ENCODE peak calls at places on chromosome 12, in four cellular contexts. S is pancreas, G is keratinocyte, Y is neuronal stem cell. B is an unnamed sample.

GRCh38 chr12:105278043-105278697 is 42.2 kb upstream of the APPL2 start:
- DNase-seq in S (no peak), Y (no peak), G (no peak), B (no peak)

GRCh38 chr12:54141534-54142475 is 47.0 kb downstream of the SMUG1 start:
- DNase-seq in S (no peak), Y (no peak), G (no peak), B (no peak)

GRCh38 chr12:19882418-19882817 is 443.1 kb downstream of the AEBP2 start:
- DNase-seq in Y (no peak), S (no peak), G (no peak), B (no peak)

GRCh38 chr12:86018361-86018760 is 144.3 kb downstream of the NTS start:
- DNase-seq in S (no peak), Y (no peak), G (no peak), B (no peak)

GRCh38 chr12:126369487-126370463 is 1304.5 kb downstream of the AACS start:
- DNase-seq in G (no peak), S (no peak), Y (no peak), B (no peak)

GRCh38 chr12:113388351-113388750 is 15.3 kb downstream of the SDS start:
- DNase-seq in Y (no peak), S (no peak), G (no peak), B (no peak)

GRCh38 chr12:89949457-89950195 is 241.0 kb upstream of the ATP2B1 start:
- DNase-seq in Y (no peak), G (no peak), S (no peak), B (peak; percentile 12)

GRCh38 chr12:25347716-25348261 is 97.1 kb upstream of the KRAS start:
- DNase-seq in S (no peak), Y (no peak), G (no peak), B (no peak)

GRCh38 chr12:100859063-100859627 is 64.6 kb downstream of the ANO4 start:
- DNase-seq in G (no peak), Y (no peak), S (no peak), B (no peak)

GRCh38 chr12:46370792-46371717 is 1.5 kb downstream of the SLC38A2 start:
- DNase-seq in S (peak; percentile 89), Y (peak; percentile 91), G (no peak), B (peak; percentile 88)

GRCh38 chr12:53217049-53217929 is 10.2 kb upstream of the ITGB7 start:
- DNase-seq in S (no peak), G (no peak), Y (no peak), B (no peak)

GRCh38 chr12:90246673-90247072 is 538.0 kb upstream of the ATP2B1 start:
- DNase-seq in Y (no peak), S (no peak), G (no peak), B (no peak)

GRCh38 chr12:5487971-5488955 is 56.4 kb downstream of the NTF3 start:
- DNase-seq in S (no peak), Y (no peak), G (no peak), B (no peak)

GRCh38 chr12:86724716-86725115 is 468.5 kb upstream of the MGAT4C start:
- DNase-seq in G (no peak), S (no peak), Y (no peak), B (no peak)

GRCh38 chr12:124827588-124828184 is 36.0 kb downstream of the SCARB1 start:
- DNase-seq in Y (no peak), G (no peak), S (no peak), B (no peak)

GRCh38 chr12:81759215-81759991 is at the start of gene PPFIA2:
- DNase-seq in S (no peak), G (no peak), Y (peak; percentile 27), B (no peak)

GRCh38 chr12:64029013-64029857 is 184.7 kb downstream of the SRGAP1 start:
- DNase-seq in Y (no peak), G (no peak), S (no peak), B (no peak)

GRCh38 chr12:13106666-13107065 is 3.2 kb upstream of the GSG1 start:
- DNase-seq in G (no peak), Y (no peak), S (no peak), B (no peak)

GRCh38 chr12:28027947-28028724 is 55.6 kb upstream of the PTHLH start:
- DNase-seq in Y (no peak), G (no peak), S (no peak), B (no peak)

GRCh38 chr12:124687695-124688301 is 120.4 kb upstream of the NCOR2 start:
- DNase-seq in Y (no peak), G (no peak), S (no peak), B (no peak)

GRCh38 chr12:107759410-107759809 is 1.5 kb downstream of the PRDM4 start:
- DNase-seq in Y (no peak), S (no peak), G (peak; percentile 48), B (no peak)

GRCh38 chr12:51246254-51246853 is 7.7 kb downstream of the DAZAP2 start:
- DNase-seq in G (no peak), Y (no peak), S (no peak), B (no peak)

GRCh38 chr12:96400631-96401060 is 407 bp upstream of the CDK17 start:
- DNase-seq in S (no peak), G (no peak), Y (no peak), B (no peak)

GRCh38 chr12:111643428-111643826 is 42.3 kb downstream of the BRAP start:
- DNase-seq in Y (no peak), S (peak; percentile 17), G (no peak), B (no peak)

GRCh38 chr12:47689215-47689614 is 16.6 kb downstream of the RPAP3 start:
- DNase-seq in S (no peak), Y (no peak), G (no peak), B (no peak)

GRCh38 chr12:76688001-76688400 is 75.9 kb upstream of the ZDHHC17 start:
- DNase-seq in G (no peak), S (no peak), Y (no peak), B (no peak)

DNA sequence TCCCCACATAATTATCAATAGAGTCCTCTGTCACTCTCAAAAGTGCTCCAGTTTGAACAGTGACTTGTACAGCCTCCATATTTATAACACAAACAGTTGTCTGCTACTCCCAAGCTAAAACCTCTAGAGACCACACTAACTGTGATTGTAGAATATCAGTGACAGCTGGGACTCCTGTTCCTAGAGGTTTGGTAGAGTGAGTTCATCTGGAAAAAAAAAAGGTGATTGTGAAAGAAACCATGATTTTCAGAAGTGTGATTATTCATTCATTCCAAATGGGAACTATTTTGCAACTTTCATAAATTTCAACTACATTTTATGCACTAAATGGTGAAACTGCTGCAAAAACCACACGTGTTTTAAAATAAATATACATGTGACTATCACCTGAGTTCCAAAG is 128.0 kb upstream of the PLXNC1 start:
- DNase-seq in S (no peak), G (no peak), Y (no peak), B (no peak)
- H3K9me3 ChIP-seq in S (no peaks in the 10 kb centered on the region), G (peaks cover 3% of the 10 kb centered on the region), Y (peaks cover 6% of the 10 kb centered on the region), B (no peaks in the 10 kb centered on the region)

GRCh38 chr12:133010657-133011297 is 24.6 kb downstream of the ZNF26 start:
- DNase-seq in Y (no peak), S (no peak), G (no peak), B (no peak)
- H3K9me3 ChIP-seq in Y (peaks cover 91% of the 10 kb centered on the region), S (no peaks in the 10 kb centered on the region), G (peaks cover 34% of the 10 kb centered on the region), B (peaks cover 76% of the 10 kb centered on the region)

DNA sequence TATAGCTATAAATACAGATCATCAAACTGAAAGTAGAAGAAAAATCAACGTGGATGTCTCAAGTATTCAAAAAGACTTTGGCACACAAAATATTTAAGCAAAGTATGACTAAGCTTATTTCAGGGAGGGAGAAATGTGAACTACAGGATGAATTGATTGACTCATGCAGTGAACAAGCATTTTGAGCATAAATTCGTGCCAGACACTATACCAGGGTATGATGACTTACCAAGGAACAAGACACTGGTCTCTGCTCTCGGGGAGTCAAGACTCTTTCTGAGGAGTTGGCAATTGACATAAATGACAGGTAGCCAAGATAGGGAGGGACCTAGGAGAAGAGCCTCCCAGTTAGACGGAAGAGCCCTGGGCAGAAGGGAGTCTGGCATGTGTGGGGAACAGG is 115.3 kb downstream of the TMEM132D start:
- DNase-seq in S (no peak), Y (no peak), G (no peak), B (no peak)
- H3K9me3 ChIP-seq in S (no peaks in the 10 kb centered on the region), Y (no peaks in the 10 kb centered on the region), G (peaks cover 8% of the 10 kb centered on the region), B (no peaks in the 10 kb centered on the region)

GRCh38 chr12:132294121-132295034 is 35.0 kb downstream of the GALNT9 start:
- DNase-seq in G (no peak), Y (no peak), S (no peak), B (no peak)
- H3K9me3 ChIP-seq in G (peaks cover 20% of the 10 kb centered on the region), Y (no peaks in the 10 kb centered on the region), S (no peaks in the 10 kb centered on the region), B (no peaks in the 10 kb centered on the region)

B was measured in T-helper 17 cell.